ENCODE peak calls at places on chromosomes 5 and 9, in seven cellular contexts. E is sigmoid colon; A is AG04450; V is left ventricle myocardium inferior; K is CD8-positive, alpha-beta T cell; S is A549; W is psoas muscle. D is an unnamed sample.

GRCh38 chr5:67211926-67212325 is 15.3 kb upstream of the CD180 start:
- DNase-seq in V (no peak), A (peak; percentile 55), W (no peak), S (no peak), K (no peak), E (peak; percentile 11), D (no peak)

GRCh38 chr9:114227288-114228033 is 72.1 kb downstream of the COL27A1 start:
- DNase-seq in S (no peak), E (no peak), K (no peak), A (no peak), V (no peak), W (no peak), D (no peak)

GRCh38 chr9:134607971-134608370 is 33.6 kb upstream of the COL5A1 start:
- DNase-seq in E (no peak), A (no peak), W (no peak), V (no peak), K (no peak), S (no peak), D (no peak)

GRCh38 chr9:86408121-86408520 is 53.9 kb upstream of the TUT7 start:
- DNase-seq in K (no peak), E (no peak), S (no peak), V (no peak), W (no peak), A (no peak), D (no peak)

GRCh38 chr9:122538757-122539156 is 11.7 kb upstream of the OR1N1 start:
- DNase-seq in W (no peak), A (no peak), E (no peak), S (no peak), V (no peak), K (no peak), D (no peak)

GRCh38 chr9:133682961-133683493 is 46.9 kb downstream of the DBH start:
- DNase-seq in W (peak; percentile 52), S (no peak), A (no peak), K (no peak), V (peak; percentile 53), E (no peak), D (no peak)

GRCh38 chr5:120388016-120388781 is 75.9 kb upstream of the PRR16 start:
- DNase-seq in A (peak; percentile 77), V (no peak), S (no peak), K (no peak), W (no peak), E (no peak), D (no peak)

GRCh38 chr5:401216-402034 is 41.6 kb upstream of the EXOC3 start:
- DNase-seq in E (peak; percentile 64), S (no peak), K (no peak), V (no peak), W (no peak), A (no peak), D (peak; percentile 19)

GRCh38 chr9:133558191-133559126 is 24.0 kb downstream of the ADAMTSL2 start:
- DNase-seq in V (peak; percentile 56), E (no peak), W (no peak), S (peak; percentile 44), K (no peak), A (peak; percentile 51), D (no peak)

GRCh38 chr5:78975035-78975434 is 10.1 kb downstream of the ARSB start:
- DNase-seq in K (no peak), V (no peak), W (no peak), E (no peak), S (no peak), A (no peak), D (no peak)

GRCh38 chr5:78968781-78969180 is 16.3 kb downstream of the ARSB start:
- DNase-seq in W (no peak), A (no peak), V (no peak), K (no peak), S (no peak), E (no peak), D (no peak)

GRCh38 chr5:78974011-78974410 is 11.1 kb downstream of the ARSB start:
- DNase-seq in K (no peak), W (no peak), S (no peak), V (peak; percentile 29), A (no peak), E (no peak), D (no peak)

GRCh38 chr5:78971998-78972397 is 13.1 kb downstream of the ARSB start:
- DNase-seq in W (no peak), E (no peak), V (no peak), K (no peak), S (no peak), A (no peak), D (no peak)

GRCh38 chr5:78972654-78973428 is 12.3 kb downstream of the ARSB start:
- DNase-seq in E (no peak), K (no peak), S (no peak), V (peak; percentile 30), A (peak; percentile 49), W (no peak), D (peak; percentile 60)
- H3K27ac ChIP-seq in E (peak overlapping the region; percentile 61), K (no peak overlapping the region), S (no peak overlapping the region), V (peak overlapping the region; percentile 10), A (no peak overlapping the region), W (no peak overlapping the region), D (no peak overlapping the region)

GRCh38 chr5:139562847-139563246 is 1.7 kb downstream of the UBE2D2 start:
- DNase-seq in S (no peak), E (peak; percentile 15), V (no peak), A (no peak), K (no peak), W (no peak), D (no peak)
- H3K27ac ChIP-seq in S (peak overlapping the region; percentile 90), E (peak overlapping the region; percentile 97), V (peak overlapping the region; percentile 98), A (no peak overlapping the region), K (peak overlapping the region; percentile 87), W (peak overlapping the region; percentile 98), D (no peak overlapping the region)

GRCh38 chr9:136243631-136244030 is 2.0 kb downstream of the QSOX2 start:
- DNase-seq in A (no peak), W (no peak), V (no peak), E (no peak), K (no peak), S (no peak), D (no peak)

GRCh38 chr9:136246849-136247550 is 1.4 kb upstream of the QSOX2 start:
- DNase-seq in S (no peak), K (no peak), E (no peak), W (no peak), A (no peak), V (no peak), D (no peak)

GRCh38 chr9:136244776-136245193 is 827 bp downstream of the QSOX2 start:
- DNase-seq in A (no peak), W (no peak), V (no peak), S (no peak), E (no peak), K (no peak), D (no peak)

GRCh38 chr9:136244116-136244775 is 1.4 kb downstream of the QSOX2 start:
- DNase-seq in W (no peak), V (no peak), K (no peak), E (no peak), S (no peak), A (no peak), D (no peak)

DNA sequence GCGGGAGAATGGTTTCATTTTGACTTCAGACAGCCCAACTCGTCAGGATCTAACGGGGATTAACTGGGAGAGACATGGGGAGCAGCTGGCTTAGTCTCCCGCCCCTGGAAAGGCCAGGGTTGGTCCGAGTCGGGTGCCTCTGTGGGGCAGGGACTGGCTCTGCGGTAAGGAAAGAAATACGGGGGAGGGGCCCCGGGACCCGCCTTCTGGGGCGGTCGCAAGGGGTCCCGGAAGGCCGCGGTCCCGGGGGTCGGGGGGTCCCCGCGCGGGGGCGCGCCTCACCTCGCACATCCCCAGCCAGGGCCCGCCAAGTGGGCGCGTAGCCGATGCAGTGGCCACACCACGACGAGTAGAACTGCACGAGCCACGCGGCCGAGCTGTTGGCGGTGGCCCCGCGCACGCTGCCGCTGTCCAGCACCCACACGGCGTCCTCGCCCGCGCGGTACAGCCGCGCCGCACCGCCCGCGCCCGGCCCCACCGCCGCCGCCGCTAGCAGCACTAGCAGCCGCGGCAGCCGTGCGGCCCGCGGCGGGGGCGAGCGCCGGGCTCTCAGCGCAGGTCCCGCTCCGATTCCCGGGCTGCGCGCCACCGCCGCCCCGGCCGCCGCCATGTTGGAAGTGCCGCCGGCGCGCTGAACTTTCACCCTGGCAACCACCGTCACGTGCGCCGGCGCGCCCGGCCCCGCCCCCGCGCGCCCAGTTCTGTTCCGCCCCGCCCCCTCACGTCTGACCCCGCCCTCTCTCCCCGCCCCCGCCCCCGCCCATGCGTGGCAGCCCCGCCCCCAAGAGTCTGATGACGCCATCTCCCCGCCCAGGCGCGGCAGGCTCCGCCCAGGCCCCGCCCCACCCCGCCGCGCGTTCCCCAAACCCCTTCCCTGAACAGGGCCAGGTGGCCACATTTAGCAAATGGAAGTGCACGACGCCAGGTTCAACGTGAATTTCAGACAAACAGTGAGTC is at the start of gene QSOX2:
- DNase-seq in A (peak; percentile 24), K (peak; percentile 82), S (peak; percentile 70), V (peak; percentile 86), E (peak; percentile 91), W (peak; percentile 92), D (peak; percentile 79)
- H3K27ac ChIP-seq in A (no peak within 1 kb of the TSS), K (peak within 1 kb of the TSS; percentile 33), S (peak within 1 kb of the TSS; percentile 97), V (peak within 1 kb of the TSS; percentile 51), E (peak within 1 kb of the TSS; percentile 62), W (no peak within 1 kb of the TSS), D (no peak within 1 kb of the TSS)

DNA sequence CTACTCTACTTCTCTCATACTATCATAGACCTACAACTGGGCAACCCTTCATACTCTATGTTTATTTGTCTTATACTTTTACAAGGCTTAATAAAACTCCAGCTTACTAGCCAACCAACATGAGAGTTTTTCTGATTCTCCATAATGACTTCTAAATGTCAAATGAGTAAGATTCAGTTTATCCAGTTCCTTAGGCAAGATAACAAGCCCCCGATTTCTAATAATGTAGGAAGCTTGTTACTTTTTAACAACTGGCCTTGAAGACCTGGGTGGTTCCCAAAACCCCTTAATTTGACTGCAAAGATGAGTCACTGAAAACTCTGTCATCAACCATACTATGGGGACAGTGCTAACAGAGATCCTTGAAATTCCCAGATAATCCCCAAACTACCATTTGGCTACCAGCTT is 294.6 kb upstream of the ACTBL2 start:
- DNase-seq in E (no peak), W (no peak), A (no peak), V (no peak), S (no peak), K (no peak), D (no peak)
- H3K27ac ChIP-seq in E (no peak overlapping the region), W (no peak overlapping the region), A (no peak overlapping the region), V (no peak overlapping the region), S (peak overlapping the region; percentile 79), K (no peak overlapping the region), D (no peak overlapping the region)

GRCh38 chr9:92723801-92724323 is 40.8 kb downstream of the BICD2 start:
- DNase-seq in W (no peak), S (no peak), A (no peak), K (no peak), E (no peak), V (no peak), D (no peak)
- H3K27ac ChIP-seq in W (no peak overlapping the region), S (no peak overlapping the region), A (no peak overlapping the region), K (no peak overlapping the region), E (no peak overlapping the region), V (no peak overlapping the region), D (no peak overlapping the region)

D was measured in ovary.